ENCODE peak calls at places on chromosomes 1 and 21, in five cellular contexts. G is PC-3, F is SK-N-SH, U is brain microvascular endothelial cell, R is upper lobe of right lung. L is an unnamed sample.

GRCh38 chr1:58584082-58584895 is 7.2 kb upstream of the TACSTD2 start:
- DNase-seq in G (peak), U (peak), F (no peak), R (peak), L (peak)

GRCh38 chr1:9309080-9309479 is 16.4 kb downstream of the SPSB1 start:
- DNase-seq in U (no peak), R (no peak), F (no peak), G (no peak), L (no peak)

GRCh38 chr1:204923209-204923608 is 52.5 kb downstream of the NFASC start:
- DNase-seq in R (no peak), U (no peak), F (no peak), G (no peak), L (no peak)

GRCh38 chr1:160074865-160075264 is 4.9 kb upstream of the KCNJ10 start:
- DNase-seq in G (no peak), U (no peak), R (no peak), F (no peak), L (no peak)

GRCh38 chr1:23923592-23924495 is 10.7 kb upstream of the CNR2 start:
- DNase-seq in U (no peak), F (no peak), G (no peak), R (no peak), L (no peak)

GRCh38 chr21:42214081-42214750 is 4.7 kb upstream of the ABCG1 start:
- DNase-seq in G (no peak), F (no peak), U (no peak), R (no peak), L (no peak)

GRCh38 chr1:208597571-208597970 is 353.4 kb upstream of the PLXNA2 start:
- DNase-seq in U (no peak), R (no peak), G (no peak), F (no peak), L (no peak)

GRCh38 chr1:4265836-4266235 is 365.8 kb upstream of the C1orf174 start:
- DNase-seq in U (no peak), F (no peak), G (no peak), R (no peak), L (no peak)

GRCh38 chr1:224542783-224543440 is 73.2 kb upstream of the CNIH3 start:
- DNase-seq in R (no peak), F (no peak), U (peak), G (peak), L (peak)

GRCh38 chr1:51516639-51517158 is 2.4 kb downstream of the EPS15 start:
- DNase-seq in F (no peak), G (no peak), R (no peak), U (peak), L (no peak)

GRCh38 chr1:113684153-113684541 is 75.1 kb downstream of the PHTF1 start:
- DNase-seq in R (no peak), F (peak), G (no peak), U (no peak), L (peak)

GRCh38 chr1:108125312-108126138 is 74.6 kb downstream of the SLC25A24 start:
- DNase-seq in R (no peak), G (peak), F (peak), U (peak), L (peak)

GRCh38 chr1:51629918-51630317 is 13.0 kb downstream of the OSBPL9 start:
- DNase-seq in G (no peak), F (no peak), R (no peak), U (no peak), L (no peak)

GRCh38 chr1:112957133-112957812 is 1.3 kb upstream of the SLC16A1 start:
- DNase-seq in U (peak), F (peak), R (no peak), G (peak), L (peak)

GRCh38 chr1:36520056-36520455 is 37.3 kb upstream of the CSF3R start:
- DNase-seq in R (no peak), G (no peak), U (no peak), F (no peak), L (no peak)

GRCh38 chr1:11990303-11991032 is 10.2 kb downstream of the MFN2 start:
- DNase-seq in F (no peak), G (peak), U (peak), R (no peak), L (no peak)

GRCh38 chr1:65444128-65444527 is 23.7 kb downstream of the LEPR start:
- DNase-seq in R (no peak), G (no peak), U (no peak), F (no peak), L (no peak)

GRCh38 chr1:234154320-234155251 is 218.7 kb upstream of the COA6 start:
- DNase-seq in F (peak), R (no peak), U (peak), G (peak), L (peak)

GRCh38 chr1:225746361-225747179 is 31.1 kb upstream of the SRP9 start:
- DNase-seq in R (peak), U (peak), F (no peak), G (peak), L (peak)

GRCh38 chr1:30722175-30722537 is 1.2 kb downstream of the MATN1 start:
- DNase-seq in R (no peak), U (no peak), G (no peak), F (no peak), L (no peak)

GRCh38 chr21:36575306-36575705 is 95.4 kb upstream of the CLDN14 start:
- DNase-seq in F (no peak), U (no peak), R (no peak), G (no peak), L (no peak)

GRCh38 chr1:217089239-217090014 is 366.2 kb upstream of the ESRRG start:
- DNase-seq in R (no peak), F (peak), G (peak), U (peak), L (peak)

GRCh38 chr1:157806431-157807149 is 13.3 kb downstream of the FCRL1 start:
- DNase-seq in R (no peak), U (no peak), F (no peak), G (no peak), L (no peak)

GRCh38 chr1:76867342-76868130 is at the start of gene ST6GALNAC5:
- DNase-seq in G (peak), R (peak), F (peak), U (no peak), L (no peak)

GRCh38 chr1:21121764-21122471 is 54.8 kb downstream of the EIF4G3 start:
- DNase-seq in U (no peak), G (no peak), F (no peak), R (no peak), L (no peak)

GRCh38 chr1:215793210-215793609 is 226.1 kb downstream of the KCTD3 start:
- DNase-seq in R (no peak), F (no peak), G (peak), U (peak), L (peak)

DNA sequence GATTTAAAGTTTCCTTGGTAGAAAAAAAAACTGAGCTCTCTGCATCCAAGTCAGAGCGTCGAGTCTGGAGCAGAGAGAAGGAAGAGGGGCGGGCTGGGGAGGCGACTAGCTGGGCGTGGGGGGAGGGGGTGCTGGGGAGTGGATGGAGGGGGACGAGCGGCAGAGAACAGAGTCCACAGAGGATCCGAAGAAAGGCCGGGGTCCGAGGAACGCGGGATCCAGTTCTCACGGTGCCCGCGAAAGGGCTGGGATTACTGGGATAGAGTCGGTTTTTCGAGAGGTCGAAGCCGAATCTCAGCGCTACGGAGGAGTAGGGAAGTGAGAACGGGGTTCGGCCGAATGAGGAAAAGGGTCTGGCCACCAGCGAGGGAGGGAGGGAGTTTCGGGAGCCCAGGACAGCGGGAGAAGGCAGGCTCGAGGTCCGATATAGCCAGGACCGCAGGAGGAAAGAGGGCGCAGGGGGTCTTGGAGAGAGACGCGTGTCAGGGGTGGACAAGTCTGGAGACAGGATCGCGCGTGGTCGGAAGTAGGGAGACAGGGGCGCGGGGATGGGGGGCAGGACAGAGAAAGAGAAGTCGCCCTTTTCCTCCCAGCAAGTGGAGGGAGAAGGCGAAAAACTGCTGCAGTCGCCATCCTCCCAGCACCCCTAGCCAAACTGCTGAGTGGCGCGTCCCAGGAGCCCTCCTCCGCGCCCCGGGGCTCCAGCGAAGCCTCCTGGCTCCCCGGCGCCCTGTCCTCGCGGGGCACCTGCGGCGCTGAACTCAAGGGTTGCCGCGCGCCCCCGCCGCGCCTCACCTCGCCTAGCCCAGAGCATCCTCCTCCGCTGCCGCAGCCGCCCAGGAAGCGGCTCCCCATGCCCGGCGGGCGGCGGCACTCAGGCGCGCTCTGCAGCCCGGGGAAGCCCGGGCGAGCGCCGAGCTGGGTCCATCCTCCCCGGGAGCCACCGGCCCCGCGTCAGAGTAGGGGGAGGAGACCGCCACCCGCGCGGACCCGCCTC is at the start of gene DAB1:
- DNase-seq in R (no peak), F (peak), U (no peak), G (no peak), L (no peak)
- H3K4me3 ChIP-seq in R (peak), F (peak), U (peak), G (no peak), L (peak)

GRCh38 chr1:19391596-19391981 is 79.5 kb downstream of the SLC66A1 start:
- DNase-seq in F (no peak), G (no peak), U (no peak), R (no peak), L (no peak)
- H3K4me3 ChIP-seq in F (peak), G (no peak), U (no peak), R (peak), L (no peak)

DNA sequence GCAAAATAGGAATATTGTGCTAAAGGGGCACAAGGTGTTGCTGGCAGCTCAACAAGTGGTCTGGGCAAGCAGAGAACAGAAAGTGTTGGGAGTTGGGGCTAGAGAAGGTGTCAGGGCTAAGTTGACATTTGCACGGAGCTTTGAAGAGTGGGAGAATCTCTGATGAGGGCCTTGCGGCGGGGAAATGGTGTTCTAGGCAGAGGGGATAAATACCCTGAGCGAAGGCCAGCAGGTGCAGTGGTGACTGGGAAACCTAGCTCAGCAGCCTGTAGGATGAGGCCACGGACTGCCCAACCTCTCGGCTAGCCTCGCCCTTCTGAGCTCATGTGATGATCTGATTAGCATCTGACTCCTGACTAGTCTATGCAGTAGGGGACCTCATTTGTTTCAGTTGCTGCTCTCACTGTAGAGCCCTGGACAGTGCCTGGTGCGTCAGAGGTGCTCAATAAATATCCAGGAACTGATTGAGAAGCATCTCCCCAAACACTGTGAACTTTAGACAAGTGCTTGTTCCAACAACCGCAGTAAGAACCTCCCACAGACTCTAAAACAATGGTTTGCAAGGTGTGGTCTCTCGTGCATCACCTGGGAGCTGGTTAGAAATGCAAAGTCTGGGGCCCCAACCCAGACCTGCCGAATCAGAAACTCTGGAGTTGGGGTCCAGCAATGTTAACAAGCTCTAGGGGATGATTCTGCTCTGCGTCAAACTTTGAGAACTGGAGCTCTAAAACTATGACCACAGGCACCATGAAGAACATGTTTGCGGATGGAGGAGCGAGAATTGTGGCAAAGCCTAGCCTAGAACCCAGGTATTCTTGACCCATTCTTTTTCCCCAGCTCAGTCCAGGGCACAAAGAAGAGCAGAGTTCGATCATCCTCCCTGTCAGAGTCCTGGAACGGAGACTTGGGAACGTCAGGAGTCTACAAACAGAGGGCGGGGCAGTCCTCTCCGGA is 883 bp upstream of the FOXO6 start:
- DNase-seq in U (no peak), G (peak), R (peak), F (no peak), L (no peak)
- H3K4me3 ChIP-seq in U (peak), G (peak), R (peak), F (peak), L (peak)

GRCh38 chr1:29504709-29505410 is 268.5 kb downstream of the PTPRU start:
- DNase-seq in G (no peak), U (no peak), R (no peak), F (no peak), L (no peak)

GRCh38 chr1:29502901-29503300 is 266.6 kb downstream of the PTPRU start:
- DNase-seq in U (no peak), F (no peak), R (no peak), G (no peak), L (no peak)

GRCh38 chr1:29503441-29503840 is 267.1 kb downstream of the PTPRU start:
- DNase-seq in G (no peak), R (no peak), U (no peak), F (no peak), L (peak)

GRCh38 chr1:29505537-29506220 is 269.4 kb downstream of the PTPRU start:
- DNase-seq in F (no peak), U (no peak), R (no peak), G (no peak), L (no peak)

GRCh38 chr1:29504266-29504665 is 267.9 kb downstream of the PTPRU start:
- DNase-seq in G (no peak), U (no peak), R (no peak), F (no peak), L (no peak)
- H3K4me3 ChIP-seq in G (no peak), U (no peak), R (no peak), F (no peak), L (no peak)

GRCh38 chr1:203771901-203772301 is 6.9 kb downstream of the LAX1 start:
- DNase-seq in G (peak), F (no peak), U (peak), R (no peak), L (no peak)

GRCh38 chr1:203768158-203768725 is 3.3 kb downstream of the LAX1 start:
- DNase-seq in U (no peak), F (no peak), G (no peak), R (no peak), L (no peak)

GRCh38 chr1:203765029-203765837 is at the start of gene LAX1:
- DNase-seq in G (no peak), R (peak), U (no peak), F (no peak), L (no peak)

GRCh38 chr1:203772836-203773235 is 7.9 kb downstream of the LAX1 start:
- DNase-seq in F (no peak), R (no peak), U (no peak), G (no peak), L (no peak)

DNA sequence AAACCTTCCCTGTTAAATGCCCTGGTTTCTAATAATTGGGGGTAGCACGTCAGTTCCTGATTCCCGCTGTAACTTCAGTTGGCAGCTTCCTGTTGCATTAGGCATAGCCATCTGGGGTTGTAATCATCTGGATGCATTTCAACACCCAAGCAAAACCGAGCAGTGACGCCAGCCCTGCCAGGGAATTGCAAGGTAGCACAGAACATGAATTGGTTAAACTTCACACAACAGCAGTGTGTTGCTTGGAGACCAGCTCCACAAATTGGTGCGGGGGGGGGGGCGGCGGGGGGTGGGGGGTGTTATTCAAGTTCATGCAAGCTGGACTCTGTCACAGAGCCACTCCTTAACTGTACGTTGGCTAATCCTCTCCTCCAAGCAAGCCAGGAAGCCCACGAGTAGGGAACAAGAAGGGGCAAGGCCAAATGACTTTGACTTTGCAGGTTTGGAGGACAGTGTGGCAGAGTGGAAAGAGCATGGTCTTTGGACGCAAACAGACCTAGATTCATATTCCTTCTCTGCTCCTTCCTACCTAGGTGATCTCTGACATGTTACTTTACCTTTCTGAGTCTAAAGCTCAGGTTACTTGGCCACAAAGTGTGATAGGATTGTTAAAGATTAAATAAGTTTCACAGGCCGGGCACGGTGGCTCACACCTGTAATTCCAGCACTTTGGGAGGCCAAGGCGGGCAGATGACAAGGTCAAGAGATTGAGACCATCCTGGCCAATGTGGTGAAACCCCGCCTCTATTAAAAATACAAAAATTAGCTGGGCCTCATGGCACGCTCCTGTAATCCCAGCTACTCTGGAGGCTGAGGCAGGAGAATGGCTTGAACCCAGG is 4.7 kb downstream of the LAX1 start:
- DNase-seq in U (peak), F (peak), R (peak), G (peak), L (peak)
- H3K4me3 ChIP-seq in U (no peak), F (no peak), R (no peak), G (no peak), L (no peak)

GRCh38 chr1:151831256-151831591 is 378 bp downstream of the RORC start:
- DNase-seq in U (no peak), G (no peak), R (no peak), F (no peak), L (no peak)
- H3K4me3 ChIP-seq in U (no peak), G (no peak), R (peak), F (no peak), L (no peak)

GRCh38 chr1:206580438-206581113 is 31.7 kb downstream of the EIF2D start:
- DNase-seq in G (no peak), F (no peak), U (no peak), R (no peak), L (no peak)
- H3K4me3 ChIP-seq in G (no peak), F (no peak), U (no peak), R (no peak), L (no peak)

L was measured in skeletal muscle cell.